ENCODE peak calls at places on chromosomes 11 and 22, in six cellular contexts. N, W, H, T, E and I are unnamed samples.

GRCh38 chr22:49756201-49756600 is 71.5 kb downstream of the BRD1 start:
- DNase-seq in T (no peak), W (no peak), N (no peak), E (no peak), H (no peak), I (no peak)

GRCh38 chr22:44667829-44668189 is 34.2 kb upstream of the PRR5 start:
- DNase-seq in E (no peak), T (no peak), H (no peak), W (no peak), N (no peak), I (no peak)

GRCh38 chr11:20474176-20474950 is 86.8 kb downstream of the PRMT3 start:
- DNase-seq in T (no peak), W (peak), N (peak), H (peak), E (no peak), I (no peak)

GRCh38 chr22:47100646-47101045 is 338.2 kb downstream of the TBC1D22A start:
- DNase-seq in N (no peak), E (no peak), W (no peak), H (no peak), T (no peak), I (no peak)

GRCh38 chr11:72239849-72240460 is 4.0 kb downstream of the PHOX2A start:
- DNase-seq in E (no peak), N (no peak), H (no peak), T (no peak), W (peak), I (no peak)

GRCh38 chr22:42473484-42474193 is 41.4 kb upstream of the NFAM1 start:
- DNase-seq in E (no peak), N (peak), W (peak), T (no peak), H (no peak), I (no peak)

GRCh38 chr22:20128902-20129746 is 2.5 kb upstream of the ZDHHC8 start:
- DNase-seq in T (no peak), H (no peak), N (no peak), E (no peak), W (peak), I (no peak)

GRCh38 chr11:125470355-125470754 is 25.7 kb downstream of the FEZ1 start:
- DNase-seq in N (no peak), T (no peak), E (no peak), W (no peak), H (no peak), I (no peak)

GRCh38 chr11:28615542-28615941 is 507.4 kb downstream of the METTL15 start:
- DNase-seq in W (no peak), H (no peak), E (no peak), N (no peak), T (no peak), I (no peak)

GRCh38 chr11:102559839-102560238 is 29.3 kb upstream of the MMP7 start:
- DNase-seq in T (no peak), N (no peak), H (no peak), E (no peak), W (no peak), I (no peak)

GRCh38 chr11:122186439-122187080 is 70.5 kb upstream of the BLID start:
- DNase-seq in N (peak), T (no peak), H (peak), E (no peak), W (no peak), I (no peak)

GRCh38 chr11:97961431-97961830 is 1059.3 kb upstream of the CNTN5 start:
- DNase-seq in H (no peak), E (no peak), N (peak), W (no peak), T (no peak), I (no peak)

GRCh38 chr11:86748296-86748695 is 52.0 kb upstream of the PRSS23 start:
- DNase-seq in W (no peak), E (no peak), N (no peak), H (no peak), T (no peak), I (no peak)

GRCh38 chr11:12017243-12017678 is 8.8 kb upstream of the DKK3 start:
- DNase-seq in T (no peak), N (peak), W (no peak), H (no peak), E (no peak), I (no peak)

GRCh38 chr11:25566298-25567200 is 765.4 kb upstream of the ANO3 start:
- DNase-seq in E (no peak), N (peak), W (no peak), T (no peak), H (peak), I (peak)

GRCh38 chr11:16013649-16014275 is 342.6 kb downstream of the SOX6 start:
- DNase-seq in E (no peak), T (no peak), N (no peak), W (no peak), H (no peak), I (no peak)

GRCh38 chr11:10674440-10674855 is 19.1 kb downstream of the IRAG1 start:
- DNase-seq in T (no peak), N (no peak), E (no peak), H (peak), W (no peak), I (peak)

GRCh38 chr11:1401656-1402221 is 12.0 kb downstream of the BRSK2 start:
- DNase-seq in H (no peak), N (peak), T (no peak), W (peak), E (peak), I (no peak)

GRCh38 chr11:119192111-119192510 is 6.8 kb downstream of the NHERF4 start:
- DNase-seq in H (no peak), E (no peak), N (no peak), T (no peak), W (no peak), I (no peak)

GRCh38 chr11:92626624-92627023 is 342.8 kb upstream of the MTNR1B start:
- DNase-seq in E (no peak), N (no peak), T (no peak), H (no peak), W (peak), I (no peak)